ENCODE peak calls at places on chromosomes 7 and 10, in ten cellular contexts. B, K, N, A, V, R, T, J, Z and I are unnamed samples. For H3K4me1, the result is how much of the 10 kb centered on the place peaks cover.

GRCh38 chr10:97123713-97124112 is 62.0 kb downstream of the SLIT1 start:
- DNase-seq in B (no peak), Z (no peak), R (no peak), J (no peak), N (no peak), A (no peak), T (no peak), V (peak), K (no peak), I (no peak)

GRCh38 chr7:78345979-78346378 is 547.4 kb downstream of the PHTF2 start:
- DNase-seq in B (peak), J (no peak), R (no peak), T (no peak), N (no peak), A (no peak), Z (no peak), K (no peak), V (no peak), I (no peak)

GRCh38 chr10:12768156-12768731 is 233.3 kb downstream of the CCDC3 start:
- DNase-seq in A (no peak), R (peak), B (no peak), J (peak), N (no peak), Z (no peak), K (no peak), V (no peak), T (no peak), I (no peak)

GRCh38 chr7:30312186-30312585 is 27.8 kb downstream of the ZNRF2 start:
- DNase-seq in T (no peak), R (peak), N (no peak), J (no peak), K (no peak), V (no peak), Z (no peak), A (no peak), B (no peak), I (no peak)

GRCh38 chr7:42900842-42901241 is 11.0 kb downstream of the C7orf25 start:
- DNase-seq in A (no peak), Z (no peak), R (no peak), K (no peak), T (no peak), B (no peak), N (no peak), J (no peak), V (no peak), I (no peak)

GRCh38 chr7:23607130-23607529 is 9.9 kb downstream of the CCDC126 start:
- DNase-seq in N (no peak), A (no peak), T (no peak), K (no peak), V (no peak), J (no peak), Z (no peak), B (no peak), R (no peak), I (no peak)

GRCh38 chr10:129689681-129690080 is 222.6 kb downstream of the MGMT start:
- DNase-seq in J (no peak), B (no peak), K (no peak), A (no peak), V (no peak), N (no peak), Z (peak), R (no peak), T (peak), I (no peak)

GRCh38 chr7:101124376-101125056 is 2.4 kb upstream of the SERPINE1 start:
- DNase-seq in R (no peak), Z (no peak), T (no peak), V (no peak), K (no peak), A (peak), J (peak), N (no peak), B (no peak), I (no peak)

GRCh38 chr7:15461576-15461975 is 100.2 kb downstream of the AGMO start:
- DNase-seq in K (no peak), R (no peak), Z (no peak), N (no peak), B (no peak), A (no peak), J (peak), T (no peak), V (no peak), I (no peak)

GRCh38 chr10:27861781-27862180 is 116.2 kb upstream of the MKX start:
- DNase-seq in T (no peak), J (no peak), R (no peak), B (no peak), V (no peak), N (no peak), A (no peak), Z (no peak), K (no peak), I (no peak)

GRCh38 chr7:2024227-2024918 is 208.4 kb downstream of the MAD1L1 start:
- DNase-seq in T (no peak), A (no peak), N (no peak), V (peak), B (no peak), R (no peak), K (no peak), J (no peak), Z (no peak), I (peak)

GRCh38 chr10:22807238-22807637 is 92.9 kb upstream of the PIP4K2A start:
- DNase-seq in T (no peak), R (no peak), A (no peak), V (no peak), Z (no peak), J (no peak), N (no peak), B (no peak), K (no peak), I (no peak)

GRCh38 chr10:123017421-123018165 is 8.8 kb downstream of the ACADSB start:
- DNase-seq in T (peak), J (no peak), K (no peak), N (no peak), A (no peak), V (no peak), Z (no peak), R (no peak), B (no peak), I (no peak)
- H3K4me1 ChIP-seq in T (under half), J (under half), K (under half), N (under half), A (under half), V (under half), Z (under half), R (under half), B (under half), I (under half)

DNA sequence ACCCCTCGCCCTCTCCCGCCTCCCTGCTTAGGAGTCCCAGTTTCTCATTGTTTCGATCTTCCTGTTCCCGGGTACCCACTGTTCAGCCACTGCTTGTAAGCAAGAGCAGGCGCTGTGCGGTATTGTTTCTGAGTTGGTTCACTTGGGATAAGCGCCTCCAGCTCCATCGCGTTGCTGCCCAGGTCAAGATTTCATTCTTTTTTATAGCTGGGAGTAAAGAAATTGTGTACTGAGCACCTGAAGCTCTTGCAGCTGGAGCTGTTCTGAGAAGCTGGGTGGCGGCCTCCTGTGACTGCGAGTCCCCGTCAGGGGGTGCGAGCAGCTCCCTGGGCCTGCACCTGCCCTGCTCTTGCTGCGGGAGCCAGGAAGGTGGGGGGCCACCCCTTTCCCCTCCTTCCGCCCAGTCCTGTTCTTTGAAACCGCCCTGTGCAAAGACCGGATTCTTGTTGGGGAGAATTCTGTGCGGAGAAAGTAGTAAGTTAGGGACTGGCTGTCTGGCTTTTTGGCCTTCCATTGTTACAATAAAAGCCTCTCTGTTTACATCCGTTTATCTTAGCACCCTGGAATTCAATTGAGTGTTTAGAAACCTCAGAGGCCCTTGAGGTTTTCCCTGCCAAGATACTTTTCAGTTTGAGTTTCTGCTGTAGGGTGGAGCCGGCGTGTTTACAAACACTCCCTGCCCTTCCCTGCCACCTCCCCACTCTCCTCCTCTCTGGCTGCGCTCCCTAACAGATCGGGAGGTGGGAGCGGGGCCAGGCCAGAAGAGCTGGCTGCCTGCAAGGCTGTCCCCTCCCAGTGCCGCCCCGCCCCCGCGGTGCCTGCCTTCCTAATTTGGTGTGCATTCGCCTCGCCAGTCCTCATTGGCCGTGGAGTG is 30.8 kb upstream of the AP5Z1 start:
- DNase-seq in B (peak), V (peak), Z (peak), A (peak), N (peak), K (peak), J (peak), R (peak), T (peak), I (peak)
- TF ChIP-seq CTCF in B (no peak), V (no peak), Z (no peak), A (no peak), N (no peak), K (no peak), J (no peak), R (peak), T (no peak), I (no peak)

GRCh38 chr7:33494473-33494872 is 365.1 kb downstream of the BBS9 start:
- DNase-seq in T (no peak), K (no peak), B (no peak), R (no peak), V (no peak), Z (no peak), J (no peak), A (no peak), N (no peak), I (no peak)
- H3K4me3 ChIP-seq in T (no peak), K (no peak), B (no peak), R (no peak), V (no peak), Z (no peak), J (no peak), A (no peak), N (no peak), I (no peak)

DNA sequence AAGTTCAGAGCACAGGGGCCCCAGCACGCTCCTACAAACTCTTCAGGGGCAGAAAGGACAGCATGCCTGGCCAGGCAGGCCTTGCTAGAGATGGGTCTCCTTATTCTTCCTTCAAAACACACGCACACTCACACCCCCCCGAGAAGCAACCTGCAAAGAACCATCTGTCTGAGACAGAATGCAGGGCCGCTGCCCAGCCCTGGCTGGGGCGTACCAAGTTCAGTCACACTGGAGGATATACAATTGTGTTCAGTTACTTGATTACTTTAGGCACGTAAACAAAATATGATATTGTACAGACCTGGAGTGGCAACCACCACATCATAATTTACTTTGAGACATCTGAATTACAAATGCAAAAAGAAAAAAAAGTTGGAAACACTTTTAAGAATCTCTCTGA is 5.7 kb downstream of the FAM53B start:
- DNase-seq in B (peak), R (no peak), N (no peak), A (no peak), J (no peak), T (no peak), Z (peak), V (peak), K (no peak), I (no peak)
- H3K4me1 ChIP-seq in B (under half), R (under half), N (under half), A (under half), J (under half), T (under half), Z (under half), V (half or more), K (half or more), I (under half)

DNA sequence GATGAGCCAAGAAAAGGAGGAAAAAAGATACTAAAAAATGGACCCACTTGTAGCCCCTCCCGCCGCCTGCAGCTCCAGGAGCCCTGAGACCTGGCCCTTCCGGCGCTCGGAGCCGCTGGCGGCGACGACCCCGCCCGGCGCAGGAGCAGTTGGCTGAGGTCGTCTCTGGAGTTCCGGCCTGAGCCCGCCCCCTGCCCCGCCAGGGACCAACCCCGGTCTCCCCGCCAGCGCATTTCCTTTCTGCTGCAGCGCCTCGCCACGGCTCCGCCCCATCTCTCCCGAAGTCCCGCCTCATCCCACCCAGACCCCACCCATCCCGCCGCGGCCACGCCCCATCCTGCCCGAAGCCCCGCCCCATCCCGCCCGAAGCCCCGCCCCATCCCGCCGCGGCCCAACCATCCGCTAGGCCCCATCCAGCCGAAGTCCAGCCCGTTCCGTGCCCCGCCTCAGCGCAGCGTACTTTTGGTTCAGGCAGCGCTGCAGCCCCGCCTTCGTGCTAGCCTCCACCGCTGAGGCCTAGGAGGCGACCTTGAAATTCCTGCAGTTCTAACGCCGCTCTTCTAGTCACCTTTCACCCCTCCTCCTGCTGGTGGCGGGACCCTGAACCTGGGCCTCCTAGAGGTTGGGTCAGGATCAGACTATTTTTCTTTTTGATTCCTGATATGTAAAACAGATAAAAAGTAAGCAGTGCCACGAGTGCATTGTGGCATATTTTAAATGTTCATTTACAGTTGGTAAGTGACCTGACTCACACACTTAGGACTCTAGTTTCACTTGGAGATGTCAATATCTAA is at the start of gene STN1:
- DNase-seq in N (peak), J (peak), V (peak), Z (peak), K (peak), B (peak), A (peak), T (peak), R (peak), I (peak)
- TF ChIP-seq CTCF in N (no peak), J (no peak), V (no peak), Z (peak), K (peak), B (no peak), A (no peak), T (no peak), R (peak), I (no peak)